ENCODE peak calls at places on chromosomes 13 and 19, in five cellular contexts. B is lower leg skin, E is cardiac muscle cell, Q is Panc1, M is fibroblast of lung. U is an unnamed sample.
A peak's percentile ranks its signal among the peaks of the same experiment; 100 is the strongest.

GRCh38 chr13:22369840-22370239 is 699.0 kb downstream of the FGF9 start:
- DNase-seq in B (no peak), E (no peak), M (no peak), Q (no peak), U (no peak)

GRCh38 chr19:55283548-55284393 is at the start of gene BRSK1:
- DNase-seq in B (no peak), Q (no peak), M (peak; percentile 62), E (peak; percentile 84), U (no peak)

GRCh38 chr13:47337781-47338507 is 441.1 kb upstream of the HTR2A start:
- DNase-seq in E (peak; percentile 1), M (peak; percentile 92), B (no peak), Q (no peak), U (no peak)

GRCh38 chr19:30153326-30154210 is 211.5 kb downstream of the URI1 start:
- DNase-seq in M (no peak), Q (no peak), E (no peak), B (no peak), U (peak; percentile 43)

GRCh38 chr13:93476175-93476574 is 249.6 kb downstream of the GPC6 start:
- DNase-seq in B (no peak), E (no peak), Q (no peak), M (peak; percentile 96), U (no peak)

GRCh38 chr13:31067416-31068118 is 94.1 kb downstream of the HSPH1 start:
- DNase-seq in E (no peak), Q (no peak), B (no peak), M (peak; percentile 91), U (no peak)

GRCh38 chr19:7327802-7328201 is 20.9 kb upstream of the ARHGEF18 start:
- DNase-seq in E (no peak), B (no peak), Q (no peak), M (no peak), U (no peak)

GRCh38 chr19:48190288-48191284 is 20.1 kb downstream of the ZSWIM9 start:
- DNase-seq in E (peak; percentile 17), M (peak; percentile 96), Q (no peak), B (no peak), U (peak; percentile 50)

GRCh38 chr19:4200940-4201542 is 18.6 kb downstream of the ANKRD24 start:
- DNase-seq in E (no peak), B (no peak), Q (no peak), M (no peak), U (no peak)

GRCh38 chr19:2428027-2428690 is 773 bp upstream of the TIMM13 start:
- DNase-seq in E (no peak), Q (no peak), M (peak; percentile 24), B (peak; percentile 23), U (no peak)

GRCh38 chr19:17339088-17339741 is 1.9 kb downstream of the GTPBP3 start:
- DNase-seq in Q (no peak), B (no peak), M (no peak), E (no peak), U (no peak)

GRCh38 chr13:45219938-45220375 is 19.1 kb upstream of the KCTD4 start:
- DNase-seq in B (no peak), Q (peak; percentile 53), M (peak; percentile 94), E (no peak), U (no peak)

GRCh38 chr13:31862828-31863227 is 123.5 kb downstream of the RXFP2 start:
- DNase-seq in M (no peak), Q (no peak), B (no peak), E (no peak), U (no peak)

GRCh38 chr13:92768592-92768991 is 458.0 kb upstream of the GPC6 start:
- DNase-seq in M (no peak), B (no peak), E (no peak), Q (no peak), U (no peak)

GRCh38 chr19:50826492-50827240 is 3.1 kb upstream of the KLK1 start:
- DNase-seq in B (no peak), E (no peak), Q (no peak), M (no peak), U (peak; percentile 84)

GRCh38 chr19:1853295-1854031 is 5.2 kb upstream of the REXO1 start:
- DNase-seq in M (peak; percentile 57), B (peak; percentile 79), Q (no peak), E (peak; percentile 76), U (no peak)

GRCh38 chr19:38975214-38975860 is at the start of gene FBXO17:
- DNase-seq in B (peak; percentile 25), Q (peak; percentile 81), M (peak; percentile 72), E (peak; percentile 75), U (no peak)

GRCh38 chr13:28320884-28321574 is 173.9 kb downstream of the FLT1 start:
- DNase-seq in E (no peak), M (no peak), Q (no peak), B (no peak), U (no peak)

GRCh38 chr19:50695251-50696064 is 24.1 kb downstream of the SHANK1 start:
- DNase-seq in B (no peak), Q (no peak), E (peak; percentile 73), M (no peak), U (no peak)

GRCh38 chr13:108959254-108959653 is 329.8 kb downstream of the MYO16 start:
- DNase-seq in Q (no peak), M (peak; percentile 49), B (no peak), E (no peak), U (no peak)

GRCh38 chr13:31204592-31204991 is 4.8 kb downstream of the B3GLCT start:
- DNase-seq in Q (no peak), M (peak; percentile 78), B (no peak), E (no peak), U (no peak)

GRCh38 chr13:45847554-45848224 is 3.9 kb downstream of the SIAH3 start:
- DNase-seq in E (peak; percentile 60), Q (no peak), M (peak; percentile 34), B (no peak), U (no peak)

GRCh38 chr19:24004166-24004565 is 82.8 kb upstream of the ZNF254 start:
- DNase-seq in B (no peak), M (no peak), E (no peak), Q (no peak), U (no peak)

GRCh38 chr19:7562646-7563393 is 27.3 kb downstream of the PNPLA6 start:
- DNase-seq in B (no peak), E (peak; percentile 37), M (no peak), Q (no peak), U (no peak)

GRCh38 chr13:24036115-24036514 is 124.4 kb upstream of the SPATA13 start:
- DNase-seq in E (no peak), Q (no peak), B (no peak), M (peak; percentile 59), U (no peak)

GRCh38 chr19:42121036-42121621 is 11.1 kb downstream of the POU2F2 start:
- DNase-seq in M (no peak), B (no peak), E (no peak), Q (no peak), U (no peak)

GRCh38 chr19:43562698-43563241 is 12.6 kb downstream of the XRCC1 start:
- DNase-seq in B (peak; percentile 76), Q (peak; percentile 46), E (no peak), M (peak; percentile 92), U (peak; percentile 86)

GRCh38 chr19:3740431-3740830 is 21.1 kb downstream of the APBA3 start:
- DNase-seq in E (no peak), M (no peak), Q (no peak), B (no peak), U (no peak)

GRCh38 chr19:45123440-45123850 is 30.5 kb downstream of the PPP1R37 start:
- DNase-seq in M (no peak), Q (no peak), B (peak; percentile 31), E (no peak), U (no peak)

GRCh38 chr19:11019262-11019661 is 58.4 kb downstream of the SMARCA4 start:
- DNase-seq in E (no peak), B (no peak), Q (no peak), M (no peak), U (no peak)

GRCh38 chr13:43908156-43909126 is 28.7 kb downstream of the LACC1 start:
- DNase-seq in B (no peak), M (peak; percentile 77), E (peak; percentile 61), Q (peak; percentile 5), U (no peak)

GRCh38 chr19:1206063-1206732 is 620 bp downstream of the STK11 start:
- DNase-seq in E (peak; percentile 35), M (no peak), B (no peak), Q (no peak), U (no peak)

GRCh38 chr19:38952395-38953165 is 21.8 kb downstream of the MRPS12 start:
- DNase-seq in E (peak; percentile 43), Q (no peak), M (no peak), B (no peak), U (no peak)

GRCh38 chr13:76868451-76868850 is 17.8 kb downstream of the KCTD12 start:
- DNase-seq in M (no peak), E (no peak), B (no peak), Q (no peak), U (no peak)

GRCh38 chr13:113367771-113368170 is 3.8 kb upstream of the GRTP1 start:
- DNase-seq in M (no peak), E (no peak), Q (no peak), B (no peak), U (no peak)

DNA sequence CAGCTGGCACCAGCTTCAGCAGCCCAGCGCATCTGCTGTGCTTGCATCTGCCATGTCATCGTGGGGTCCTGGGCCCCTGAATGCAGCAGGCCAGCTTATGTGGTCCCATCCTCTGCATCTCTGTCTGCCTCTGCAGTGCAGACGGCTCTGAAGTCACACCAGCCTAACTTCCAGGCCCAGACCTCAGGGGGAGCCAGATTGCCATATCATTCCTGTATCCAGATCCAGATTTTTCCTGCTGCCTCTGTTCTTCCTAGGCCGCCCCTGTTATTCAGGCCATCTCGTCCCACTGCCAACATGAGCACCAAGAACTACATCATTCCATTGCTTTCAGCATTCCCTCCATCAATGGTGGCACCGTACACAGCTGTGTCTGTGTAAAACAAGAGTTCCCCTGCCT is 571.6 kb downstream of the UQCRFS1 start:
- DNase-seq in B (no peak), E (no peak), M (no peak), Q (no peak), U (no peak)
- TF ChIP-seq CTCF in B (no peak), E (no peak), M (no peak), Q (no peak), U (no peak)

GRCh38 chr13:26324867-26325266 is 70.9 kb downstream of the CDK8 start:
- DNase-seq in E (no peak), M (peak; percentile 46), Q (no peak), B (no peak), U (no peak)
- TF ChIP-seq CTCF in E (no peak), M (no peak), Q (no peak), B (no peak), U (no peak)

GRCh38 chr13:111531505-111531904 is 211.1 kb downstream of the TEX29 start:
- DNase-seq in E (peak; percentile 11), B (no peak), M (no peak), Q (no peak), U (no peak)
- TF ChIP-seq CTCF in E (no peak), B (no peak), M (no peak), Q (peak; percentile 37), U (peak; percentile 73)

GRCh38 chr13:36820222-36820621 is 1.2 kb downstream of the RFXAP start:
- DNase-seq in E (no peak), B (no peak), M (no peak), Q (no peak), U (no peak)

GRCh38 chr13:36819811-36820140 is 754 bp downstream of the RFXAP start:
- DNase-seq in B (no peak), E (peak; percentile 24), M (peak; percentile 48), Q (no peak), U (no peak)

GRCh38 chr13:36819064-36819810 is at the start of gene RFXAP:
- DNase-seq in B (peak; percentile 68), M (peak; percentile 73), Q (no peak), E (peak; percentile 94), U (peak; percentile 96)

GRCh38 chr13:36818483-36819063 is 449 bp upstream of the RFXAP start:
- DNase-seq in B (no peak), M (no peak), Q (no peak), E (no peak), U (no peak)

GRCh38 chr13:36817996-36818395 is 1.0 kb upstream of the RFXAP start:
- DNase-seq in Q (no peak), M (no peak), B (no peak), E (no peak), U (no peak)
- TF ChIP-seq CTCF in Q (peak; percentile 54), M (no peak), B (no peak), E (no peak), U (no peak)